ENCODE peak calls at places on chromosomes 11 and 22, in four cellular contexts. One of them, this sample, is unnamed. For H3K9me3, the result is how much of the 10 kb centered on the place peaks cover.

GRCh38 chr11:27471588-27472397 is 797 bp downstream of the LGR4 start:
- DNase-seq in CD4-positive, alpha-beta T cell: peak
- DNase-seq in hepatocyte: peak
- DNase-seq in vagina: no peak
- DNase-seq in this sample: peak

GRCh38 chr11:59206635-59207034 is 6.1 kb downstream of the MPEG1 start:
- DNase-seq in CD4-positive, alpha-beta T cell: no peak
- DNase-seq in vagina: no peak
- DNase-seq in hepatocyte: peak
- DNase-seq in this sample: no peak

GRCh38 chr11:66694056-66694410 is 16.3 kb upstream of the RBM4B start:
- DNase-seq in hepatocyte: no peak
- DNase-seq in CD4-positive, alpha-beta T cell: no peak
- DNase-seq in vagina: no peak
- DNase-seq in this sample: no peak

GRCh38 chr11:20057055-20057943 is 103.0 kb downstream of the DBX1 start:
- DNase-seq in CD4-positive, alpha-beta T cell: no peak
- DNase-seq in vagina: no peak
- DNase-seq in hepatocyte: no peak
- DNase-seq in this sample: no peak

GRCh38 chr11:66548041-66548440 is 1.3 kb downstream of the ACTN3 start:
- DNase-seq in hepatocyte: no peak
- DNase-seq in CD4-positive, alpha-beta T cell: no peak
- DNase-seq in vagina: no peak
- DNase-seq in this sample: no peak

GRCh38 chr11:2208691-2209369 is 37.2 kb upstream of the TH start:
- DNase-seq in hepatocyte: no peak
- DNase-seq in CD4-positive, alpha-beta T cell: no peak
- DNase-seq in vagina: peak
- DNase-seq in this sample: peak

GRCh38 chr22:39205344-39206021 is 39.3 kb downstream of the PDGFB start:
- DNase-seq in CD4-positive, alpha-beta T cell: peak
- DNase-seq in hepatocyte: peak
- DNase-seq in vagina: no peak
- DNase-seq in this sample: no peak

GRCh38 chr11:26143553-26144308 is 188.2 kb upstream of the ANO3 start:
- DNase-seq in CD4-positive, alpha-beta T cell: no peak
- DNase-seq in hepatocyte: no peak
- DNase-seq in vagina: no peak
- DNase-seq in this sample: no peak

GRCh38 chr11:47917643-47918369 is 62.6 kb upstream of the PTPRJ start:
- DNase-seq in CD4-positive, alpha-beta T cell: no peak
- DNase-seq in vagina: no peak
- DNase-seq in hepatocyte: peak
- DNase-seq in this sample: peak

GRCh38 chr11:57277845-57278720 is 41.0 kb upstream of the APLNR start:
- DNase-seq in vagina: no peak
- DNase-seq in hepatocyte: peak
- DNase-seq in CD4-positive, alpha-beta T cell: peak
- DNase-seq in this sample: peak

GRCh38 chr11:7936615-7937014 is 4.9 kb downstream of the OR10A3 start:
- DNase-seq in vagina: no peak
- DNase-seq in CD4-positive, alpha-beta T cell: no peak
- DNase-seq in hepatocyte: no peak
- DNase-seq in this sample: no peak

GRCh38 chr11:124285610-124286344 is 28.0 kb downstream of the OR8D1 start:
- DNase-seq in hepatocyte: no peak
- DNase-seq in vagina: no peak
- DNase-seq in CD4-positive, alpha-beta T cell: no peak
- DNase-seq in this sample: no peak

GRCh38 chr11:1207451-1208360 is 15.2 kb upstream of the MUC5B start:
- DNase-seq in CD4-positive, alpha-beta T cell: no peak
- DNase-seq in vagina: no peak
- DNase-seq in hepatocyte: no peak
- DNase-seq in this sample: peak

GRCh38 chr22:33923660-33924246 is 3.5 kb upstream of the LARGE1 start:
- DNase-seq in hepatocyte: peak
- DNase-seq in vagina: no peak
- DNase-seq in CD4-positive, alpha-beta T cell: no peak
- DNase-seq in this sample: peak

GRCh38 chr11:385594-386351 is 8.2 kb upstream of the PKP3 start:
- DNase-seq in hepatocyte: no peak
- DNase-seq in vagina: no peak
- DNase-seq in CD4-positive, alpha-beta T cell: no peak
- DNase-seq in this sample: no peak

DNA sequence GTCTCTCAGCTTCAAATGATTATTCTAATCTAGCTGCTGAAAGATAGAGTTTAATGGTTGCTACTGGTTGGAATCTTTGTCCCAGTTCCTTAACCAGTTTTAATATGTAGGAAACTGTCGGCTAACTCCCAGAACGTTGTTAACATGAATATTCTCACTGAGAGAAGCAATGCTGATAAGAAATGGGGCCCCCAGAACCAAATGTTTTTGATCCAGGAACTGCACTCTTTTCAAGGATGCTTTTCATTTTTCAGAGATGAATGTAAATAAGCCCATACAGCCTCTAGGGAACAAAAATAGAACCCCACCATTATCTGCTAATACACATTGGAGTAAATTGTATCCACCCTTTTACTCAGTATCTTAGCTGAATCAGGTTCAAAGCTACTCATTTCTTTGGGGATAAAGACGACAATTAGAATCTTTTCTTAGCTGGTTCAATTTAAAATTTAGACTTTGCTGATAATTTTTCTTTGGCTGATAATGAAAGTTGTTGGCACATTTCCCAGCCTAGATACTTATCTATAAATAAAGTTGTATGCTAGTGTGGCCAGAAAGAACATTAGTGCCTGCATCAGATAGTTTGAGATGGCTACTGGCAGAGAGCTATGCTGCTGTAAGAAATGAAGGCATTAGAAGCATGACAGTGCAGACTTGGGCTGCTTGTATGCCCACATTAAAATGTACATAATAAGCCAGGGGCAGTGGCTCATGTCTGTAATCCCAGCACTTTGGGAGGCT is 323.3 kb upstream of the PDGFD start:
- DNase-seq in hepatocyte: no peak
- DNase-seq in CD4-positive, alpha-beta T cell: no peak
- DNase-seq in vagina: no peak
- DNase-seq in this sample: no peak
- H3K9me3 ChIP-seq in hepatocyte: under half
- H3K9me3 ChIP-seq in CD4-positive, alpha-beta T cell: under half
- H3K9me3 ChIP-seq in vagina: under half
- H3K9me3 ChIP-seq in this sample: under half

GRCh38 chr11:130633466-130633865 is 185.0 kb downstream of the ADAMTS15 start:
- DNase-seq in CD4-positive, alpha-beta T cell: no peak
- DNase-seq in vagina: peak
- DNase-seq in hepatocyte: no peak
- DNase-seq in this sample: no peak
- H3K27ac ChIP-seq in CD4-positive, alpha-beta T cell: no peak
- H3K27ac ChIP-seq in vagina: no peak
- H3K27ac ChIP-seq in hepatocyte: no peak
- H3K27ac ChIP-seq in this sample: peak

GRCh38 chr11:50030193-50030592 is 2.5 kb upstream of the OR4C45 start:
- DNase-seq in hepatocyte: no peak
- DNase-seq in vagina: no peak
- DNase-seq in CD4-positive, alpha-beta T cell: no peak
- DNase-seq in this sample: no peak
- H3K9me3 ChIP-seq in hepatocyte: under half
- H3K9me3 ChIP-seq in vagina: under half
- H3K9me3 ChIP-seq in CD4-positive, alpha-beta T cell: under half
- H3K9me3 ChIP-seq in this sample: under half

DNA sequence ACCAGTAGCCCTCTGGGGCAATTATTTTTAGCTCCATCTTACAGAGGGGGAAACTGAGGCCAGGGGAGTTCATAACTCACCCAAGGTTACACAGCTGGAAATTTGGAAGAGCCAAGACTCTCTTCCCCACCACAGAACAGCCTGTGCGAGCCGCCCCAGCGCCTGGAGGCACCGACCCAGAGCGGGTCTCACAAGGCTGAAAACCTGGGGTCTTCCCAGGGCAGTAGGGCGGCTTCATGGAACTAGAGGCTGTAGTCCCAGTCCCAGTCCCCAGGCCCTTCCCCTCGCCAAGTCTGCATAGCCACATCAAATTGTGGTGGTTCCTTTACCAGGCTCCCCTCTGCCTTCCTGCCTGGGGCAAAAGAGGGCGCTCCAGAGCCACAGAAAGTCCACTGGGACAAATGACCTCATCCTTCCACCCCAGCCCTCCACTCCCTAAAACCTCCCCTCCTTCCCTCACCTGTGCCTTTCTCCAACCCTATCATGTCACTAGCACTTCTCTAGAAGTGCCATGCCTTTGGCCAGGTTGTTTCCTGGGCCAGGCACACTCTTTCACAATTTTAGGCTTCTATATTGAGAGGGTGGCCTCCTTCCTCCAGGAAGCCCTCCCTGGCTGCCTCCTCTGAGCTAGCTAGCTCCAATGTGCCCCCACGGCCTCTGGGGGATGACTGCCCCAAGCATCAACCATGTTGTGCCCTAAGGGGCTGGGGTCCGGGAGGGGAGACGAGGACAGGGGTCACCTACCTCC is 15.2 kb upstream of the CDC42EP1 start:
- DNase-seq in vagina: no peak
- DNase-seq in hepatocyte: peak
- DNase-seq in CD4-positive, alpha-beta T cell: peak
- DNase-seq in this sample: peak
- H3K27ac ChIP-seq in vagina: peak
- H3K27ac ChIP-seq in hepatocyte: peak
- H3K27ac ChIP-seq in CD4-positive, alpha-beta T cell: no peak
- H3K27ac ChIP-seq in this sample: peak

GRCh38 chr22:47564158-47564450 is 801.7 kb downstream of the TBC1D22A start:
- DNase-seq in vagina: peak
- DNase-seq in CD4-positive, alpha-beta T cell: no peak
- DNase-seq in hepatocyte: no peak
- DNase-seq in this sample: no peak
- H3K9me3 ChIP-seq in vagina: under half
- H3K9me3 ChIP-seq in CD4-positive, alpha-beta T cell: under half
- H3K9me3 ChIP-seq in hepatocyte: under half
- H3K9me3 ChIP-seq in this sample: under half

This sample was measured in tibial artery.